ENCODE peak calls at places on chromosomes 3 and 15, in seven cellular contexts. U, T, J, D, S, E and W are unnamed samples.

GRCh38 chr3:20142517-20142916 is 43.5 kb downstream of the SGO1 start:
- DNase-seq in U (no peak), T (no peak), J (no peak), D (no peak), S (no peak), E (no peak), W (no peak)

GRCh38 chr3:184570035-184570434 is 8.4 kb downstream of the EPHB3 start:
- DNase-seq in U (no peak), T (no peak), J (no peak), D (no peak), S (no peak), E (no peak), W (no peak)

GRCh38 chr3:184338538-184338945 is 1.1 kb downstream of the FAM131A start:
- DNase-seq in U (peak; percentile 87), T (peak; percentile 88), J (peak; percentile 93), D (peak; percentile 86), S (peak; percentile 68), E (no peak), W (peak; percentile 93)

GRCh38 chr3:55143928-55144671 is 216.2 kb upstream of the LRTM1 start:
- DNase-seq in U (peak; percentile 54), T (no peak), J (no peak), D (no peak), S (peak; percentile 16), E (peak; percentile 77), W (no peak)

GRCh38 chr3:113265281-113265680 is 53.9 kb downstream of the BOC start:
- DNase-seq in U (no peak), T (no peak), J (no peak), D (no peak), S (no peak), E (no peak), W (no peak)

GRCh38 chr3:101042996-101043686 is 49.9 kb upstream of the ABI3BP start:
- DNase-seq in U (peak; percentile 76), T (no peak), J (no peak), D (no peak), S (peak; percentile 7), E (no peak), W (no peak)

GRCh38 chr3:119195151-119195476 is 21.7 kb downstream of the UPK1B start:
- DNase-seq in U (no peak), T (no peak), J (no peak), D (no peak), S (no peak), E (no peak), W (no peak)

GRCh38 chr3:126556637-126557414 is 1.9 kb downstream of the C3orf22 start:
- DNase-seq in U (no peak), T (no peak), J (peak; percentile 24), D (peak; percentile 31), S (no peak), E (no peak), W (no peak)

GRCh38 chr15:55526559-55527036 is 18.6 kb upstream of the DNAAF4 start:
- DNase-seq in U (peak; percentile 71), T (no peak), J (peak; percentile 63), D (peak; percentile 54), S (peak; percentile 70), E (peak; percentile 69), W (peak; percentile 79)

GRCh38 chr15:56736308-56736707 is 3.0 kb upstream of the ZNF280D start:
- DNase-seq in U (peak; percentile 61), T (no peak), J (no peak), D (no peak), S (peak; percentile 82), E (peak; percentile 21), W (no peak)

GRCh38 chr3:15405448-15406050 is 21.8 kb downstream of the METTL6 start:
- DNase-seq in U (peak; percentile 71), T (peak; percentile 24), J (no peak), D (no peak), S (peak; percentile 71), E (peak; percentile 61), W (peak; percentile 57)

GRCh38 chr3:38163117-38163870 is 2.0 kb upstream of the OXSR1 start:
- DNase-seq in U (no peak), T (no peak), J (peak; percentile 37), D (no peak), S (peak; percentile 23), E (peak; percentile 31), W (peak; percentile 47)

GRCh38 chr15:47331796-47332480 is 385.4 kb upstream of the SEMA6D start:
- DNase-seq in U (peak; percentile 83), T (no peak), J (no peak), D (no peak), S (peak; percentile 94), E (peak; percentile 65), W (peak; percentile 65)

GRCh38 chr3:160806094-160806493 is 50.1 kb downstream of the PPM1L start:
- DNase-seq in U (no peak), T (no peak), J (no peak), D (no peak), S (no peak), E (peak; percentile 27), W (no peak)

GRCh38 chr3:160797306-160797705 is 41.3 kb downstream of the PPM1L start:
- DNase-seq in U (no peak), T (no peak), J (no peak), D (no peak), S (no peak), E (no peak), W (no peak)

GRCh38 chr3:160804762-160805161 is 48.7 kb downstream of the PPM1L start:
- DNase-seq in U (no peak), T (no peak), J (no peak), D (no peak), S (peak; percentile 24), E (no peak), W (peak; percentile 29)

GRCh38 chr3:160796813-160797164 is 40.8 kb downstream of the PPM1L start:
- DNase-seq in U (no peak), T (no peak), J (no peak), D (no peak), S (no peak), E (no peak), W (peak; percentile 92)

DNA sequence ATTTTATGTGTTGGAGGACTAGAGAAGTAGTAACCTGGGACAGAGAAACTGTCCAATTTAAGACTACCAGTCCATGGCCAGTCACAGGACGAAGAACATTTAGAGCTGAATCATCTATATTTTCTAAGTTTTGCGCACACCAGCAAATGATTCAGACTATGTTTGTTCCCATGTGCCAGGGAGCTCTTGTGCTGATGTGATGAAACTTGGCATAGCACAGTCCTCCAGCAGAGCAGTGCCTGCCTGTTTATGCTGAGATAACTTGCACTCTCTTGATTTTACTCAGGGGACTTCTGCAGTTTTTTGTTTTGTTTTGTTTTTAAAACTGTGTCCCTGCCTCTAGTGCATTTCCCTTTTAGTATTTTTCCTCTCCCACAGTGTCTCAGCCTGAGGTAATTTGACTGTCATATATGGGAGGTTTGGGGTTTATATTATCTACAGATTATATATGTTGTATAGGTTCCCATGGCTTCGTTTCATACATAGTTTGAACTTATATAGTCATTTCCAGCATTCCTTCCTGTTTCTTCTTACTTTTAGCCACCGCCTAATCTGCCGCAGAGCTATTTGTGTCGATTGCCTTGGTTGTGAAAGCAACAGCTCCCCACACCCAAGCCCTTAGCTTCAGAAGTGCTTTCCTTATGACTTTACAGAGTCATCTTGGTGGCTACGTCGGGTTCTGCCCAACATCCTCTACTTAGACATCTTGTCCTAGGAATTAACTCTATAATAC is 45.5 kb downstream of the PPM1L start:
- DNase-seq in U (peak; percentile 0), T (no peak), J (no peak), D (no peak), S (peak; percentile 75), E (peak; percentile 37), W (no peak)
- H3K27ac ChIP-seq in U (no peak overlapping the region), T (no peak overlapping the region), J (no peak overlapping the region), D (no peak overlapping the region), S (no peak overlapping the region), E (no peak overlapping the region), W (no peak overlapping the region)

DNA sequence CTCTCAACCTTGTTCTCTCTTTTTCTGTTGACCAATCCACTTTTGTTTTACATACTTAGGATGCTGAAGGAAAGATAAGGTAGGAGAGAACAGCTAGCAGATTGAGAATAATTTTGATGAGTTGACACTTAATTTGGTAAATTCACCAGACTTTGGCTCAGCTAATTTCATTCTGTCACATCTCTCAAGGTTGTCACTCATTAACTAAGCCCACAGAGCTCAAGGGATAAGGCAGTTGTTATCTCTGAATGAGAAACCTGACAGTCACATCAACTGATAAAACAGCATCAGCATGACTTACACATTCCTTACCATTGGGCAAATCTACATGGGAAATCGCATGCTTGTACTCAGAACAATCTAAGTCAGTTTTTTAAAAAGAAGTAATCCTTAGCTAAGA is 591.4 kb downstream of the NLGN1 start:
- DNase-seq in U (no peak), T (no peak), J (no peak), D (no peak), S (no peak), E (peak; percentile 58), W (peak; percentile 94)
- H3K23ac ChIP-seq in U (no peak overlapping the region), T (no peak overlapping the region), J (no peak overlapping the region), D (no peak overlapping the region), S (no peak overlapping the region), E (no peak overlapping the region), W (no peak overlapping the region)

DNA sequence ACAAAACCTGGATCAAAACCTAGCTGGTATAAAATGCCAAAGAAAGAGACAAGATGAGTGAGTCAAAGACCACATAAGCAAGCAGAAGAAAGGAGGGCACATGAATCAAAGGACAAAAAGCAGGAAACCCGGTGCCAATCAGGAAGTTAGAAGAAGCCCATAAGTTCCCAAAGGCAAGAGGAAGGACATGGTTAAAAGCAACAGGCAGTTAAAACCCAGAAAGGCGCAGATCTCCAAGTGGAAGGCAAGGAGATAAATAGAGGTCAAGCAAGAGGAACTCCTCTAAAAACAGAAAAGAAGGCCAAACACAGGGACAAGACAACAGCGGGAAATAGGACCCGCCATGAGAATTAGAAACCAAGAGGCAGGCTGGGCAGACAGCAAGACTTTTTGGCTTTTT is 4.4 kb downstream of the TMOD2 start:
- DNase-seq in U (no peak), T (no peak), J (no peak), D (no peak), S (no peak), E (no peak), W (no peak)
- H3K18ac ChIP-seq in U (no peak overlapping the region), T (no peak overlapping the region), J (no peak overlapping the region), D (no peak overlapping the region), S (no peak overlapping the region), E (no peak overlapping the region), W (no peak overlapping the region)

GRCh38 chr15:62883938-62884479 is 158.5 kb upstream of the TPM1 start:
- DNase-seq in U (peak; percentile 70), T (no peak), J (no peak), D (no peak), S (no peak), E (no peak), W (no peak)

GRCh38 chr15:62878070-62878469 is 164.5 kb upstream of the TPM1 start:
- DNase-seq in U (no peak), T (no peak), J (no peak), D (no peak), S (no peak), E (no peak), W (no peak)

GRCh38 chr15:62879770-62880169 is 162.8 kb upstream of the TPM1 start:
- DNase-seq in U (no peak), T (no peak), J (no peak), D (no peak), S (no peak), E (no peak), W (peak; percentile 15)

GRCh38 chr15:62880278-62880677 is 162.3 kb upstream of the TPM1 start:
- DNase-seq in U (peak; percentile 37), T (no peak), J (no peak), D (no peak), S (peak; percentile 46), E (no peak), W (no peak)

DNA sequence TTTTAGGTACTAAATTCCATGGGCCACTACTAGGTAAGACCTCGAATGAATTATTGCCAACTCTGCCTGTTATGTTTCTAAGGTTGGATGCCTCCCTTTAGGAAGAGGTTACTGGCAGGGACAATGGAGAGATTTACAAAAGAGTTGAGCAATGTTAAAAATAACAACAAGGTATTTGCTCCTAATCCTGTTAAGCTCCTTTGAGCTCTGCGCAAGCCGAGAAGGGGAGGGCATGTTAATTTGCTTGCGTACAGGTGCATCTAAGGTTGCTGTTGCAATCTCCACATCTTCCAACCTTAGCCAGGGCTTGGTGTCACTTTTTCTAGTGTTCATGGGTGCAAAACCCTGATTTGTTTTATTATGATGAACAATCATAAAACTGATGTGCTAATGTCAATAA is 161.5 kb upstream of the TPM1 start:
- DNase-seq in U (no peak), T (no peak), J (no peak), D (no peak), S (no peak), E (no peak), W (no peak)
- H3K27ac ChIP-seq in U (no peak overlapping the region), T (no peak overlapping the region), J (no peak overlapping the region), D (no peak overlapping the region), S (no peak overlapping the region), E (no peak overlapping the region), W (no peak overlapping the region)